ENCODE peak calls at places on chromosomes 5 and 9, in ten cellular contexts. Y is kidney glomerular epithelial cell, S is NCI-H1092 treated with DMSO at 0.1 percent for 48 hours, P is LoVo, F is heart left ventricle, M is T-helper 9 cell, D is activated T-cell treated with anti-CD3 and anti-CD28 coated beads for 1 hour, L is progenitor cell of endocrine pancreas, B is ovary, C is mesothelial cell of epicardium. H is an unnamed sample.

GRCh38 chr9:122381206-122381950 is 10.6 kb downstream of the PTGS1 start:
- DNase-seq in Y (no peak), S (no peak), P (no peak), F (no peak), M (no peak), D (no peak), L (no peak), B (no peak), C (no peak), H (no peak)

GRCh38 chr5:55711531-55712022 is 547 bp downstream of the SLC38A9 start:
- DNase-seq in Y (no peak), S (no peak), P (no peak), F (no peak), M (no peak), D (no peak), L (no peak), B (peak), C (no peak), H (no peak)

GRCh38 chr9:22050924-22051323 is 41.8 kb upstream of the CDKN2B start:
- DNase-seq in Y (no peak), S (no peak), P (no peak), F (no peak), M (no peak), D (no peak), L (no peak), B (no peak), C (no peak), H (no peak)

GRCh38 chr5:53123702-53124101 is 14.1 kb upstream of the MOCS2 start:
- DNase-seq in Y (peak), S (no peak), P (peak), F (no peak), M (no peak), D (no peak), L (no peak), B (no peak), C (no peak), H (no peak)

GRCh38 chr9:115590016-115590415 is 472.1 kb upstream of the TNC start:
- DNase-seq in Y (peak), S (no peak), P (peak), F (no peak), M (no peak), D (no peak), L (no peak), B (no peak), C (no peak), H (no peak)

GRCh38 chr5:172412724-172413260 is 41.5 kb downstream of the SH3PXD2B start:
- DNase-seq in Y (no peak), S (no peak), P (no peak), F (peak), M (no peak), D (no peak), L (no peak), B (peak), C (no peak), H (peak)

GRCh38 chr9:118595719-118596305 is 773.4 kb downstream of the BRINP1 start:
- DNase-seq in Y (peak), S (peak), P (no peak), F (no peak), M (no peak), D (no peak), L (no peak), B (no peak), C (no peak), H (peak)

GRCh38 chr9:133103183-133103986 is 17.7 kb downstream of the RALGDS start:
- DNase-seq in Y (peak), S (peak), P (no peak), F (peak), M (peak), D (peak), L (peak), B (peak), C (peak), H (peak)

GRCh38 chr9:133203506-133204075 is 5.5 kb downstream of the OBP2B start:
- DNase-seq in Y (no peak), S (no peak), P (no peak), F (no peak), M (no peak), D (no peak), L (no peak), B (no peak), C (peak), H (no peak)

GRCh38 chr5:80569086-80569960 is 757 bp downstream of the ANKRD34B start:
- DNase-seq in Y (no peak), S (no peak), P (no peak), F (no peak), M (no peak), D (no peak), L (peak), B (no peak), C (peak), H (no peak)

GRCh38 chr9:133526721-133527321 is 2.1 kb upstream of the MYMK start:
- DNase-seq in Y (peak), S (no peak), P (no peak), F (peak), M (no peak), D (no peak), L (no peak), B (no peak), C (no peak), H (no peak)

GRCh38 chr5:110108520-110108919 is 418.8 kb downstream of the MAN2A1 start:
- DNase-seq in Y (no peak), S (no peak), P (no peak), F (no peak), M (no peak), D (no peak), L (no peak), B (no peak), C (no peak), H (no peak)

GRCh38 chr9:129557192-129558036 is 63.5 kb downstream of the C9orf50 start:
- DNase-seq in Y (peak), S (no peak), P (peak), F (no peak), M (no peak), D (no peak), L (peak), B (peak), C (peak), H (peak)

GRCh38 chr9:15735083-15735974 is 182.5 kb downstream of the CCDC171 start:
- DNase-seq in Y (peak), S (no peak), P (peak), F (no peak), M (no peak), D (no peak), L (no peak), B (no peak), C (no peak), H (no peak)

GRCh38 chr5:140600096-140600495 is 32.9 kb downstream of the CD14 start:
- DNase-seq in Y (no peak), S (no peak), P (no peak), F (no peak), M (no peak), D (no peak), L (no peak), B (no peak), C (no peak), H (no peak)

GRCh38 chr5:158869092-158869491 is 230.6 kb downstream of the EBF1 start:
- DNase-seq in Y (no peak), S (peak), P (no peak), F (no peak), M (no peak), D (no peak), L (no peak), B (no peak), C (no peak), H (no peak)

GRCh38 chr5:37900692-37901091 is 60.9 kb upstream of the GDNF start:
- DNase-seq in Y (no peak), S (peak), P (no peak), F (peak), M (no peak), D (no peak), L (no peak), B (peak), C (no peak), H (peak)

GRCh38 chr9:15423328-15423985 is 781 bp downstream of the SNAPC3 start:
- DNase-seq in Y (peak), S (peak), P (peak), F (no peak), M (no peak), D (no peak), L (no peak), B (no peak), C (no peak), H (no peak)

GRCh38 chr9:5566054-5566618 is 55.8 kb downstream of the PDCD1LG2 start:
- DNase-seq in Y (peak), S (no peak), P (no peak), F (no peak), M (no peak), D (no peak), L (no peak), B (no peak), C (no peak), H (no peak)

GRCh38 chr5:59279979-59280378 is 613.5 kb downstream of the PDE4D start:
- DNase-seq in Y (no peak), S (no peak), P (no peak), F (no peak), M (no peak), D (no peak), L (no peak), B (no peak), C (no peak), H (no peak)

GRCh38 chr5:34656700-34657549 is 797 bp downstream of the RAI14 start:
- DNase-seq in Y (no peak), S (no peak), P (peak), F (no peak), M (no peak), D (no peak), L (peak), B (peak), C (peak), H (peak)

GRCh38 chr5:88667187-88668141 is 215.5 kb downstream of the MEF2C start:
- DNase-seq in Y (no peak), S (no peak), P (peak), F (no peak), M (no peak), D (no peak), L (no peak), B (no peak), C (no peak), H (no peak)

GRCh38 chr5:84017704-84018240 is 297.1 kb upstream of the HAPLN1 start:
- DNase-seq in Y (no peak), S (no peak), P (no peak), F (no peak), M (no peak), D (no peak), L (no peak), B (no peak), C (no peak), H (no peak)

GRCh38 chr9:19922476-19923118 is 133.8 kb upstream of the SLC24A2 start:
- DNase-seq in Y (peak), S (peak), P (peak), F (peak), M (no peak), D (no peak), L (no peak), B (no peak), C (peak), H (no peak)

GRCh38 chr5:111461261-111461671 is 51.1 kb downstream of the STARD4 start:
- DNase-seq in Y (no peak), S (peak), P (no peak), F (no peak), M (no peak), D (no peak), L (no peak), B (peak), C (no peak), H (no peak)

GRCh38 chr5:94613583-94613982 is 4.8 kb downstream of the KIAA0825 start:
- DNase-seq in Y (no peak), S (no peak), P (no peak), F (no peak), M (no peak), D (no peak), L (no peak), B (no peak), C (no peak), H (no peak)

GRCh38 chr5:16574789-16575785 is 41.7 kb downstream of the RETREG1 start:
- DNase-seq in Y (peak), S (no peak), P (no peak), F (peak), M (no peak), D (no peak), L (no peak), B (no peak), C (no peak), H (peak)

GRCh38 chr5:138981606-138982005 is 106.5 kb upstream of the LRRTM2 start:
- DNase-seq in Y (no peak), S (no peak), P (no peak), F (no peak), M (no peak), D (no peak), L (no peak), B (no peak), C (peak), H (no peak)

GRCh38 chr5:171494452-171495121 is 75.1 kb downstream of the FGF18 start:
- DNase-seq in Y (peak), S (no peak), P (no peak), F (peak), M (no peak), D (no peak), L (no peak), B (peak), C (peak), H (peak)

GRCh38 chr5:64807505-64807904 is 38.8 kb downstream of the CWC27 start:
- DNase-seq in Y (no peak), S (no peak), P (no peak), F (no peak), M (no peak), D (no peak), L (no peak), B (no peak), C (no peak), H (no peak)

GRCh38 chr5:119287547-119288073 is 68.2 kb upstream of the TNFAIP8 start:
- DNase-seq in Y (peak), S (no peak), P (peak), F (no peak), M (peak), D (no peak), L (no peak), B (no peak), C (no peak), H (no peak)

GRCh38 chr5:119541716-119542115 is 87.6 kb upstream of the FAM170A start:
- DNase-seq in Y (no peak), S (no peak), P (no peak), F (no peak), M (no peak), D (no peak), L (no peak), B (no peak), C (no peak), H (no peak)

GRCh38 chr9:14103115-14103514 is 210.8 kb downstream of the NFIB start:
- DNase-seq in Y (no peak), S (no peak), P (no peak), F (no peak), M (no peak), D (no peak), L (no peak), B (no peak), C (no peak), H (no peak)

GRCh38 chr5:155024015-155024414 is 10.5 kb downstream of the KIF4B start:
- DNase-seq in Y (no peak), S (no peak), P (no peak), F (no peak), M (no peak), D (no peak), L (no peak), B (no peak), C (no peak), H (no peak)

GRCh38 chr5:89428624-89429023 is 545.6 kb upstream of the MEF2C start:
- DNase-seq in Y (no peak), S (no peak), P (no peak), F (no peak), M (no peak), D (no peak), L (no peak), B (no peak), C (no peak), H (no peak)

GRCh38 chr5:132469380-132470372 is 20.9 kb downstream of the IRF1 start:
- DNase-seq in Y (no peak), S (no peak), P (no peak), F (no peak), M (no peak), D (no peak), L (no peak), B (no peak), C (no peak), H (no peak)

GRCh38 chr9:7432989-7433388 is 366.6 kb downstream of the DMAC1 start:
- DNase-seq in Y (no peak), S (no peak), P (no peak), F (no peak), M (no peak), D (no peak), L (no peak), B (no peak), C (no peak), H (no peak)

GRCh38 chr9:77457916-77458592 is 190.1 kb downstream of the GNA14 start:
- DNase-seq in Y (peak), S (peak), P (peak), F (peak), M (peak), D (peak), L (peak), B (peak), C (peak), H (peak)

H was measured in left cardiac atrium.